ENCODE peak calls at places on chromosome 21, in six cellular contexts. W is IMR-90, H is mesenchymal stem cell, U is H9, B is mesendoderm, F is neuronal stem cell. I is an unnamed sample.

GRCh38 chr21:33022489-33022827 is 3.3 kb upstream of the OLIG2 start:
- DNase-seq in W (no peak), H (no peak), U (no peak), B (no peak), F (no peak), I (no peak)

GRCh38 chr21:38282921-38283320 is 26.1 kb downstream of the KCNJ15 start:
- DNase-seq in W (peak), H (peak), U (no peak), B (no peak), F (no peak), I (no peak)

GRCh38 chr21:43324596-43324995 is 102.3 kb downstream of the SIK1 start:
- DNase-seq in W (no peak), H (no peak), U (no peak), B (no peak), F (no peak), I (no peak)

GRCh38 chr21:17671733-17672132 is 59.0 kb upstream of the BTG3 start:
- DNase-seq in W (no peak), H (no peak), U (no peak), B (no peak), F (no peak), I (no peak)

GRCh38 chr21:46063734-46064680 is 33.9 kb upstream of the COL6A2 start:
- DNase-seq in W (no peak), H (no peak), U (peak), B (no peak), F (no peak), I (no peak)

GRCh38 chr21:17051054-17051453 is 461.8 kb upstream of the CXADR start:
- DNase-seq in W (no peak), H (no peak), U (no peak), B (peak), F (no peak), I (no peak)

GRCh38 chr21:36073181-36073580 is 3.4 kb downstream of the CBR1 start:
- DNase-seq in W (no peak), H (no peak), U (no peak), B (no peak), F (no peak), I (no peak)

GRCh38 chr21:45874716-45875415 is 106.7 kb upstream of the COL6A1 start:
- DNase-seq in W (peak), H (peak), U (no peak), B (no peak), F (no peak), I (no peak)

GRCh38 chr21:24941316-24942185 is 665.7 kb downstream of the MRPL39 start:
- DNase-seq in W (no peak), H (no peak), U (no peak), B (peak), F (no peak), I (no peak)

GRCh38 chr21:46424062-46424591 is 34.6 kb upstream of the DIP2A start:
- DNase-seq in W (no peak), H (no peak), U (no peak), B (peak), F (no peak), I (no peak)

GRCh38 chr21:17789085-17789484 is 30.1 kb downstream of the C21orf91 start:
- DNase-seq in W (no peak), H (no peak), U (no peak), B (no peak), F (no peak), I (no peak)

GRCh38 chr21:37542512-37542911 is 175.9 kb downstream of the DYRK1A start:
- DNase-seq in W (no peak), H (no peak), U (no peak), B (no peak), F (no peak), I (no peak)

GRCh38 chr21:29351691-29352090 is 53.0 kb downstream of the BACH1 start:
- DNase-seq in W (peak), H (peak), U (no peak), B (no peak), F (no peak), I (no peak)

GRCh38 chr21:25790122-25790951 is 55.6 kb downstream of the GABPA start:
- DNase-seq in W (peak), H (peak), U (no peak), B (peak), F (peak), I (no peak)

GRCh38 chr21:16879479-16879878 is 633.4 kb upstream of the CXADR start:
- DNase-seq in W (no peak), H (no peak), U (no peak), B (no peak), F (no peak), I (no peak)

GRCh38 chr21:45828580-45829565 is 152.7 kb upstream of the COL6A1 start:
- DNase-seq in W (no peak), H (no peak), U (peak), B (no peak), F (no peak), I (no peak)

GRCh38 chr21:18549214-18549905 is 145.8 kb upstream of the TMPRSS15 start:
- DNase-seq in W (no peak), H (no peak), U (no peak), B (no peak), F (no peak), I (no peak)

GRCh38 chr21:16248705-16249104 is 518.9 kb downstream of the USP25 start:
- DNase-seq in W (no peak), H (no peak), U (no peak), B (no peak), F (no peak), I (no peak)

GRCh38 chr21:43299441-43300277 is 127.3 kb downstream of the SIK1 start:
- DNase-seq in W (no peak), H (no peak), U (no peak), B (no peak), F (no peak), I (no peak)

GRCh38 chr21:37061926-37062591 is 10.8 kb downstream of the PIGP start:
- DNase-seq in W (no peak), H (peak), U (no peak), B (no peak), F (no peak), I (no peak)

GRCh38 chr21:46667191-46667734 is 31.8 kb downstream of the PRMT2 start:
- DNase-seq in W (peak), H (no peak), U (peak), B (peak), F (no peak), I (no peak)

GRCh38 chr21:38229260-38229877 is 27.4 kb upstream of the KCNJ15 start:
- DNase-seq in W (no peak), H (peak), U (no peak), B (peak), F (peak), I (peak)

GRCh38 chr21:25551548-25551947 is 55.7 kb downstream of the MRPL39 start:
- DNase-seq in W (no peak), H (no peak), U (no peak), B (no peak), F (no peak), I (no peak)

GRCh38 chr21:16751705-16752104 is 761.1 kb upstream of the CXADR start:
- DNase-seq in W (no peak), H (no peak), U (no peak), B (no peak), F (no peak), I (no peak)

GRCh38 chr21:17432732-17433057 is 80.1 kb upstream of the CXADR start:
- DNase-seq in W (no peak), H (no peak), U (no peak), B (no peak), F (no peak), I (no peak)

GRCh38 chr21:29350246-29350779 is 51.6 kb downstream of the BACH1 start:
- DNase-seq in W (peak), H (peak), U (no peak), B (no peak), F (no peak), I (no peak)

GRCh38 chr21:9730866-9731265 is 790.5 kb upstream of the TPTE start:
- DNase-seq in W (no peak), H (no peak), U (no peak), B (no peak), F (no peak), I (no peak)
- H2BK15ac ChIP-seq in W (no peak), H (no peak), U (no peak), B (no peak), F (no peak), I (no peak)

DNA sequence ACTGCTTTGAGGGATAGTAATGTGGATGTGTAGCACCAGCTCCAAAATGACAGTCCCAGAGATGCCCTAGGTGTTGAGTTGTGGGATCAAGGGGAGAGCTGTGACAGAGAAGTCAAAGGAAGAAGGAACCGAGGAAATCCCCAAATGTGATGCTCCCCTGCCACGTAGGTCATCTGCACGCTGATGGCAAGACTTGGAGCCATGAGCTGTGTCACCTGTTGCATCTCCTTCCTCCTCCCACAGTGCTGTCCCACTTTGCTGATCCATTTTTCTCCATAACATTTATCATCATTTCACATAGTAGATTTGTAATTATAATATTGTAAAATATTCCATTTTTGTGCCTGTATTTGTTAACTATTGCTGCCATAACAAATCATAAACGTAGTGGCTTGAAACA is 17.6 kb upstream of the RCAN1 start:
- DNase-seq in W (no peak), H (no peak), U (no peak), B (no peak), F (no peak), I (no peak)
- H2BK15ac ChIP-seq in W (no peak), H (no peak), U (no peak), B (no peak), F (no peak), I (no peak)

GRCh38 chr21:15029077-15029476 is 35.7 kb downstream of the NRIP1 start:
- DNase-seq in W (no peak), H (no peak), U (no peak), B (no peak), F (no peak), I (no peak)

GRCh38 chr21:15028186-15028585 is 36.6 kb downstream of the NRIP1 start:
- DNase-seq in W (no peak), H (no peak), U (no peak), B (no peak), F (no peak), I (no peak)

GRCh38 chr21:15034126-15034848 is 30.5 kb downstream of the NRIP1 start:
- DNase-seq in W (peak), H (no peak), U (no peak), B (no peak), F (no peak), I (no peak)

GRCh38 chr21:15036189-15036588 is 28.6 kb downstream of the NRIP1 start:
- DNase-seq in W (no peak), H (no peak), U (no peak), B (no peak), F (no peak), I (no peak)

DNA sequence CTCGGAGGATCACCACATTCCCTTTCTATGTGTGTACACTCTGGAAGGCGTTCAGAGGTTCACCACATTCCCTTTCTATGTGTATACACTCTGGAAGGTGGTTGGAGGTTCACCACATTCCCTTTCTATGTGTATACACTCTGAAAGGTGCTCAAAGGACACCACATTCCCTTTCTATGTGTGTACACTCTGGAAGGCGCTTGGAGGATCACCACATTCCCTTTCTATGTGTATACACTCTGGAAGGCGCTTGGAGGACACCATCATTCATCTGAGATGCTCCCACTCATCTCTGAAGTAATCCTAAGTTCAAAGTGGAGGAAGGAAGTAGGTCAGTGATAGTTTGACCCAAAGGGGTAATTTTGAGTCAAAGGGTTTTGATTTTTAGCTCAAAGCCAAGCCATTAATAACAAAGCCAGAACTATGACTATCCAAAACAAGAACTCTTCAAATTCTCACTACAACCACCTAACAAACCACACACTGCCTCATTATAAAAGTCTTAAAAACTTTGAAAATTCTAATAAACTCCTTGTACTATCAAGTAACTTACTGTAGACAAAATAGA is 32.9 kb downstream of the NRIP1 start:
- DNase-seq in W (peak), H (peak), U (no peak), B (no peak), F (no peak), I (no peak)
- H2BK15ac ChIP-seq in W (no peak), H (no peak), U (no peak), B (no peak), F (no peak), I (no peak)

DNA sequence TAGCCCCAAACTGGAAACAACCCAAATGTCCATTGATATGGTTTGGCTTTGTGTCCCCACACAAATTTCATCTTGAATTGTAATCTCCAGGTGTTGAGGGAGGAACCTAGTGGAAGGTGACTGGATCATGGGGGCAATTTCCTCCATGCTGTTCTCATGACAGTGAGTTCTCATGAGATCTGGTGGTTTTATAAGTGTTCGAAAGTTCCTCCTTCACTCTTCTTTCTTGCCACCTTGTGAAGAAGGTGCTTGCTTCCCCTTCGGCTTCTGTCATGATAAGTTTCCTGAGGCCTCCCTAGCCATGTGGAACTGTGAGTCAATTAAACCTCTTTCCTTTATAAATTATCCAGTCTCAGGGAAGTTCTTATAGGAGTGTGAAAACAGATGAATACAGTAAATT is 11.2 kb downstream of the UBE2G2 start:
- DNase-seq in W (no peak), H (no peak), U (no peak), B (no peak), F (no peak), I (no peak)
- H2BK15ac ChIP-seq in W (no peak), H (no peak), U (no peak), B (no peak), F (no peak), I (no peak)

GRCh38 chr21:35062016-35062415 is 12.9 kb upstream of the RUNX1 start:
- DNase-seq in W (no peak), H (no peak), U (no peak), B (no peak), F (no peak), I (no peak)

GRCh38 chr21:35063428-35064172 is 14.5 kb upstream of the RUNX1 start:
- DNase-seq in W (no peak), H (no peak), U (no peak), B (no peak), F (no peak), I (no peak)

GRCh38 chr21:35058058-35058457 is 9.0 kb upstream of the RUNX1 start:
- DNase-seq in W (no peak), H (no peak), U (no peak), B (no peak), F (no peak), I (no peak)

GRCh38 chr21:35057428-35057827 is 8.3 kb upstream of the RUNX1 start:
- DNase-seq in W (no peak), H (no peak), U (no peak), B (no peak), F (no peak), I (no peak)

GRCh38 chr21:35059742-35060141 is 10.6 kb upstream of the RUNX1 start:
- DNase-seq in W (peak), H (no peak), U (no peak), B (no peak), F (no peak), I (no peak)
- H2BK15ac ChIP-seq in W (no peak), H (no peak), U (no peak), B (no peak), F (no peak), I (no peak)

GRCh38 chr21:44399955-44400790 is 46.8 kb downstream of the TRPM2 start:
- DNase-seq in W (no peak), H (no peak), U (peak), B (no peak), F (no peak), I (no peak)
- H2BK15ac ChIP-seq in W (no peak), H (no peak), U (no peak), B (no peak), F (no peak), I (no peak)

GRCh38 chr21:34204481-34205439 is 131.4 kb downstream of the MRPS6 start:
- DNase-seq in W (no peak), H (no peak), U (no peak), B (no peak), F (no peak), I (no peak)
- H2BK15ac ChIP-seq in W (no peak), H (no peak), U (no peak), B (no peak), F (peak), I (no peak)

DNA sequence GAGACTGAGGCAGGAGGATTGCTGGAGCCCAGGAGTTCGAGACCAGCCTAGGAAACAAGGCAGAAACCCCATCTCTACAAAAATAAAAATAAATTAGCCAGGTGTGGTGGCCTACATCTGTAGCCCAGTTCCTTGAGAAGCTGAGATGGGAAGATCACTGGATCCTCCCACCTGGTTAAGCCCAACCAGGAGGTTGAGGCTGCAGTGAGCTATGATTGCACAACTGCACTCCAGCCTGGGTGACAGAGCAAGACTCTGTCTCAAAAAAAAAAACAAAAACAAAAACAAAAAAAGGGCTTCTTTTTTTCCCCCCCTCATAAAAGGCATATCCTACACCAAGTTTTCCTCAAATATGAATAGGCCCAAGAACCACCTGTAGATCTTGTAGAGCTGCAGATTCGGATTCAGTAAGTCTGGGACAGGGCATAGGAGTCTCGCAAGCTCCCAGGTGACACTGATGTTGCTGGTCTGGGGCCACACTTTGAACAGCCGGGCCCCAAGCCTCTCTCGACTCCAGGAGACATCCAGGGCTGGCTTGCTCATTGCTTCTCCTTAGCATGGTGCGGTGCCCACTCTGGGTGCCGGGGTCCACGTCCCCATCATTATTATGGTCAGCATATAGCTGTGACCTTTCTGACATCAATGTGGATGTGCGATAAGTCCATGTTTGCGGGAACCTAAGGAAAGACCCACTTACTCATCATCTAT is 22.1 kb upstream of the UMODL1 start:
- DNase-seq in W (no peak), H (no peak), U (no peak), B (no peak), F (no peak), I (no peak)
- H2BK15ac ChIP-seq in W (peak), H (peak), U (no peak), B (no peak), F (no peak), I (no peak)

GRCh38 chr21:31255846-31256395 is 88.1 kb downstream of the TIAM1 start:
- DNase-seq in W (no peak), H (no peak), U (no peak), B (no peak), F (peak), I (no peak)
- H2BK15ac ChIP-seq in W (no peak), H (no peak), U (no peak), B (no peak), F (no peak), I (no peak)